ENCODE peak calls at places on chromosome 5, in six cellular contexts. M is NCI-H2029; T is AG09319; K is stimulated activated CD4-positive, alpha-beta T cell treated with anti-CD3 and anti-CD28 coated beads, Interleukin-15, amount 100 ng/mL, for 24 hours; R is IMR-90; X is B cell. L is an unnamed sample.

GRCh38 chr5:80837679-80838078 is 122.5 kb upstream of the RASGRF2 start:
- DNase-seq in M (no peak), T (no peak), K (peak), R (no peak), X (no peak), L (no peak)

GRCh38 chr5:123785160-123786001 is 273.4 kb downstream of the CSNK1G3 start:
- DNase-seq in M (peak), T (peak), K (no peak), R (peak), X (no peak), L (no peak)

GRCh38 chr5:95080456-95080855 is 204.4 kb downstream of the MCTP1 start:
- DNase-seq in M (no peak), T (no peak), K (no peak), R (no peak), X (no peak), L (no peak)

GRCh38 chr5:71932649-71933338 is 174.5 kb upstream of the MAP1B start:
- DNase-seq in M (peak), T (no peak), K (no peak), R (peak), X (no peak), L (peak)

GRCh38 chr5:180869587-180869986 is 8.5 kb upstream of the ZFP62 start:
- DNase-seq in M (no peak), T (no peak), K (no peak), R (no peak), X (no peak), L (no peak)

GRCh38 chr5:72482046-72482445 is 25.2 kb downstream of the ZNF366 start:
- DNase-seq in M (no peak), T (no peak), K (no peak), R (no peak), X (no peak), L (no peak)

GRCh38 chr5:114330916-114331531 is 30.8 kb upstream of the KCNN2 start:
- DNase-seq in M (no peak), T (no peak), K (no peak), R (no peak), X (no peak), L (no peak)

GRCh38 chr5:133939668-133940067 is 28.8 kb downstream of the C5orf15 start:
- DNase-seq in M (no peak), T (no peak), K (no peak), R (no peak), X (no peak), L (peak)

GRCh38 chr5:149610583-149611250 is 29.4 kb downstream of the ARHGEF37 start:
- DNase-seq in M (no peak), T (no peak), K (no peak), R (no peak), X (no peak), L (no peak)

GRCh38 chr5:38208782-38209378 is 49.5 kb upstream of the EGFLAM start:
- DNase-seq in M (no peak), T (no peak), K (peak), R (peak), X (no peak), L (no peak)

GRCh38 chr5:17990168-17990567 is 355.9 kb downstream of the TAF11L14 start:
- DNase-seq in M (no peak), T (no peak), K (no peak), R (no peak), X (no peak), L (no peak)

GRCh38 chr5:62077823-62078550 is 228.0 kb upstream of the KIF2A start:
- DNase-seq in M (no peak), T (no peak), K (no peak), R (no peak), X (no peak), L (no peak)

GRCh38 chr5:115432691-115433090 is 111.9 kb downstream of the FEM1C start:
- DNase-seq in M (peak), T (peak), K (no peak), R (peak), X (no peak), L (no peak)

GRCh38 chr5:176732736-176733585 is 77.4 kb upstream of the UNC5A start:
- DNase-seq in M (no peak), T (no peak), K (no peak), R (no peak), X (no peak), L (peak)

GRCh38 chr5:160831801-160832200 is 20.2 kb downstream of the ATP10B start:
- DNase-seq in M (no peak), T (no peak), K (no peak), R (no peak), X (no peak), L (no peak)

GRCh38 chr5:74953961-74954720 is 88.0 kb upstream of the FAM169A start:
- DNase-seq in M (no peak), T (no peak), K (no peak), R (peak), X (no peak), L (no peak)

GRCh38 chr5:124514966-124515365 is 231.5 kb downstream of the ZNF608 start:
- DNase-seq in M (no peak), T (no peak), K (no peak), R (no peak), X (no peak), L (no peak)

GRCh38 chr5:2105141-2105540 is 222.4 kb upstream of the IRX4 start:
- DNase-seq in M (no peak), T (no peak), K (no peak), R (no peak), X (no peak), L (no peak)

GRCh38 chr5:139275536-139276297 is 17.8 kb upstream of the MATR3 start:
- DNase-seq in M (peak), T (no peak), K (peak), R (no peak), X (no peak), L (no peak)

GRCh38 chr5:130385619-130386018 is 481.4 kb downstream of the CHSY3 start:
- DNase-seq in M (no peak), T (no peak), K (no peak), R (no peak), X (no peak), L (no peak)

GRCh38 chr5:150604010-150604409 is 36.5 kb upstream of the SYNPO start:
- DNase-seq in M (no peak), T (no peak), K (no peak), R (no peak), X (no peak), L (no peak)